ENCODE peak calls at places on chromosomes 6 and 20, in nine cellular contexts. One of them, this sample, is unnamed.

GRCh38 chr20:46974669-46975434 is 80.2 kb downstream of the EYA2 start:
- DNase-seq in hepatocyte: no peak
- DNase-seq in heart right ventricle: no peak
- DNase-seq in heart left ventricle: no peak
- DNase-seq in ovary: no peak
- DNase-seq in foreskin keratinocyte: peak; percentile 54
- DNase-seq in CD8-positive, alpha-beta T cell: no peak
- DNase-seq in OCI-LY7: no peak
- DNase-seq in ascending aorta: no peak
- DNase-seq in this sample: no peak

GRCh38 chr6:139533573-139534471 is 159.4 kb upstream of the CITED2 start:
- DNase-seq in CD8-positive, alpha-beta T cell: no peak
- DNase-seq in heart left ventricle: no peak
- DNase-seq in foreskin keratinocyte: no peak
- DNase-seq in hepatocyte: peak; percentile 50
- DNase-seq in OCI-LY7: no peak
- DNase-seq in ascending aorta: no peak
- DNase-seq in ovary: no peak
- DNase-seq in heart right ventricle: no peak
- DNase-seq in this sample: no peak

GRCh38 chr6:89009624-89010059 is 46.2 kb upstream of the RNGTT start:
- DNase-seq in foreskin keratinocyte: no peak
- DNase-seq in hepatocyte: no peak
- DNase-seq in ovary: no peak
- DNase-seq in ascending aorta: no peak
- DNase-seq in heart left ventricle: no peak
- DNase-seq in OCI-LY7: no peak
- DNase-seq in CD8-positive, alpha-beta T cell: no peak
- DNase-seq in heart right ventricle: no peak
- DNase-seq in this sample: peak; percentile 56

GRCh38 chr6:156729248-156729647 is 47.9 kb upstream of the ARID1B start:
- DNase-seq in OCI-LY7: no peak
- DNase-seq in CD8-positive, alpha-beta T cell: no peak
- DNase-seq in heart left ventricle: no peak
- DNase-seq in foreskin keratinocyte: peak; percentile 87
- DNase-seq in ovary: no peak
- DNase-seq in heart right ventricle: no peak
- DNase-seq in hepatocyte: no peak
- DNase-seq in ascending aorta: no peak
- DNase-seq in this sample: no peak

GRCh38 chr6:56096946-56097345 is 150.4 kb downstream of the COL21A1 start:
- DNase-seq in hepatocyte: no peak
- DNase-seq in ascending aorta: no peak
- DNase-seq in ovary: no peak
- DNase-seq in CD8-positive, alpha-beta T cell: no peak
- DNase-seq in OCI-LY7: no peak
- DNase-seq in foreskin keratinocyte: no peak
- DNase-seq in heart right ventricle: no peak
- DNase-seq in heart left ventricle: no peak
- DNase-seq in this sample: no peak

GRCh38 chr6:35687658-35688604 is 784 bp downstream of the FKBP5 start:
- DNase-seq in heart left ventricle: peak; percentile 81
- DNase-seq in ascending aorta: no peak
- DNase-seq in CD8-positive, alpha-beta T cell: peak; percentile 33
- DNase-seq in foreskin keratinocyte: peak; percentile 33
- DNase-seq in ovary: peak; percentile 75
- DNase-seq in hepatocyte: peak; percentile 67
- DNase-seq in OCI-LY7: peak; percentile 86
- DNase-seq in heart right ventricle: peak; percentile 30
- DNase-seq in this sample: peak; percentile 59

GRCh38 chr20:64254156-64254555 is 1.4 kb upstream of the PCMTD2 start:
- DNase-seq in heart left ventricle: no peak
- DNase-seq in OCI-LY7: no peak
- DNase-seq in hepatocyte: no peak
- DNase-seq in CD8-positive, alpha-beta T cell: no peak
- DNase-seq in foreskin keratinocyte: no peak
- DNase-seq in ovary: no peak
- DNase-seq in heart right ventricle: no peak
- DNase-seq in ascending aorta: no peak
- DNase-seq in this sample: no peak

GRCh38 chr6:79602859-79603258 is 28.3 kb upstream of the SH3BGRL2 start:
- DNase-seq in ascending aorta: no peak
- DNase-seq in CD8-positive, alpha-beta T cell: no peak
- DNase-seq in OCI-LY7: no peak
- DNase-seq in heart right ventricle: no peak
- DNase-seq in hepatocyte: no peak
- DNase-seq in foreskin keratinocyte: no peak
- DNase-seq in ovary: no peak
- DNase-seq in heart left ventricle: no peak
- DNase-seq in this sample: no peak

GRCh38 chr6:34491091-34491430 is 25.2 kb downstream of the PACSIN1 start:
- DNase-seq in heart left ventricle: no peak
- DNase-seq in ovary: peak; percentile 58
- DNase-seq in OCI-LY7: no peak
- DNase-seq in heart right ventricle: no peak
- DNase-seq in foreskin keratinocyte: no peak
- DNase-seq in CD8-positive, alpha-beta T cell: no peak
- DNase-seq in ascending aorta: no peak
- DNase-seq in hepatocyte: peak; percentile 36
- DNase-seq in this sample: no peak

GRCh38 chr6:55276745-55277627 is 50.3 kb upstream of the GFRAL start:
- DNase-seq in ascending aorta: no peak
- DNase-seq in heart left ventricle: no peak
- DNase-seq in heart right ventricle: peak; percentile 45
- DNase-seq in hepatocyte: peak; percentile 78
- DNase-seq in foreskin keratinocyte: peak; percentile 10
- DNase-seq in ovary: peak; percentile 46
- DNase-seq in CD8-positive, alpha-beta T cell: no peak
- DNase-seq in OCI-LY7: peak; percentile 53
- DNase-seq in this sample: peak; percentile 50

GRCh38 chr6:103672169-103672568 is 1187.5 kb downstream of the HACE1 start:
- DNase-seq in OCI-LY7: no peak
- DNase-seq in foreskin keratinocyte: no peak
- DNase-seq in ascending aorta: no peak
- DNase-seq in heart right ventricle: no peak
- DNase-seq in hepatocyte: peak; percentile 10
- DNase-seq in ovary: no peak
- DNase-seq in CD8-positive, alpha-beta T cell: no peak
- DNase-seq in heart left ventricle: no peak
- DNase-seq in this sample: no peak

GRCh38 chr6:91590191-91590590 is 1003.3 kb upstream of the MAP3K7 start:
- DNase-seq in heart left ventricle: no peak
- DNase-seq in OCI-LY7: no peak
- DNase-seq in foreskin keratinocyte: no peak
- DNase-seq in hepatocyte: peak; percentile 8
- DNase-seq in CD8-positive, alpha-beta T cell: no peak
- DNase-seq in heart right ventricle: no peak
- DNase-seq in ascending aorta: no peak
- DNase-seq in ovary: no peak
- DNase-seq in this sample: no peak

GRCh38 chr6:56714982-56715456 is 72.3 kb upstream of the DST start:
- DNase-seq in ascending aorta: no peak
- DNase-seq in OCI-LY7: no peak
- DNase-seq in heart left ventricle: no peak
- DNase-seq in foreskin keratinocyte: peak; percentile 64
- DNase-seq in heart right ventricle: no peak
- DNase-seq in hepatocyte: no peak
- DNase-seq in ovary: no peak
- DNase-seq in CD8-positive, alpha-beta T cell: no peak
- DNase-seq in this sample: peak; percentile 15

GRCh38 chr6:94254689-94255088 is 835.3 kb upstream of the EPHA7 start:
- DNase-seq in heart left ventricle: no peak
- DNase-seq in ascending aorta: no peak
- DNase-seq in foreskin keratinocyte: no peak
- DNase-seq in CD8-positive, alpha-beta T cell: no peak
- DNase-seq in hepatocyte: no peak
- DNase-seq in OCI-LY7: no peak
- DNase-seq in ovary: no peak
- DNase-seq in heart right ventricle: no peak
- DNase-seq in this sample: no peak

GRCh38 chr20:58793512-58794420 is 56.9 kb downstream of the GNAS-AS1 start:
- DNase-seq in CD8-positive, alpha-beta T cell: no peak
- DNase-seq in heart left ventricle: no peak
- DNase-seq in ascending aorta: no peak
- DNase-seq in heart right ventricle: no peak
- DNase-seq in ovary: no peak
- DNase-seq in foreskin keratinocyte: no peak
- DNase-seq in hepatocyte: no peak
- DNase-seq in OCI-LY7: no peak
- DNase-seq in this sample: no peak

GRCh38 chr6:6788394-6789020 is 200.0 kb downstream of the LY86 start:
- DNase-seq in heart left ventricle: no peak
- DNase-seq in ascending aorta: no peak
- DNase-seq in OCI-LY7: peak; percentile 12
- DNase-seq in CD8-positive, alpha-beta T cell: no peak
- DNase-seq in foreskin keratinocyte: no peak
- DNase-seq in ovary: no peak
- DNase-seq in heart right ventricle: no peak
- DNase-seq in hepatocyte: no peak
- DNase-seq in this sample: no peak

GRCh38 chr20:49706548-49707517 is 6.8 kb downstream of the B4GALT5 start:
- DNase-seq in heart left ventricle: no peak
- DNase-seq in foreskin keratinocyte: no peak
- DNase-seq in heart right ventricle: no peak
- DNase-seq in ascending aorta: no peak
- DNase-seq in hepatocyte: peak; percentile 48
- DNase-seq in OCI-LY7: no peak
- DNase-seq in ovary: no peak
- DNase-seq in CD8-positive, alpha-beta T cell: no peak
- DNase-seq in this sample: peak; percentile 15
- H3K4me1 ChIP-seq in heart left ventricle: peaks cover 48% of the 10 kb centered on the region
- H3K4me1 ChIP-seq in foreskin keratinocyte: peaks cover 4% of the 10 kb centered on the region
- H3K4me1 ChIP-seq in heart right ventricle: peaks cover 39% of the 10 kb centered on the region
- H3K4me1 ChIP-seq in ascending aorta: peaks cover 9% of the 10 kb centered on the region
- H3K4me1 ChIP-seq in hepatocyte: peaks cover 36% of the 10 kb centered on the region
- H3K4me1 ChIP-seq in OCI-LY7: peaks cover 89% of the 10 kb centered on the region
- H3K4me1 ChIP-seq in ovary: peaks cover 9% of the 10 kb centered on the region
- H3K4me1 ChIP-seq in CD8-positive, alpha-beta T cell: peaks cover 21% of the 10 kb centered on the region
- H3K4me1 ChIP-seq in this sample: peaks cover 12% of the 10 kb centered on the region

DNA sequence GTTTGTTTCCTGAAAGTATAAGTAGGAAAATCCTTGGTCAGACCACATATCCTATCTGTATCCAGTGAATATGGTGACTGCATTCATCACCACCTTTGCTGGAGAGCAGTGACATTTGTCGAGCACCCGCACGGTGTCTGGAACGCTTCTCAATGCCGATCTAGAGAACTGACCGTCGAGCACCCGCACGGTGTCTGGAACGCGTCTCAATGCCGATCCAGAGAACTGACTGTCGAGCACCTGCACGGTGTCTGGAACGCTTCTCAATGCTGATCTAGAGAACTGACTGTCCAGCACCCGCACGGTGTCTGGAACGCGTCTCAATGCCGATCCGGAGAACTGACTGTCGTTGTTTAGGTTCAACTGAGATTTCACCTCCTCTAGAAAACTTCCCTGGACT is 67.8 kb downstream of the HUS1B start:
- DNase-seq in heart right ventricle: no peak
- DNase-seq in ascending aorta: no peak
- DNase-seq in CD8-positive, alpha-beta T cell: no peak
- DNase-seq in OCI-LY7: no peak
- DNase-seq in hepatocyte: no peak
- DNase-seq in foreskin keratinocyte: no peak
- DNase-seq in heart left ventricle: no peak
- DNase-seq in ovary: no peak
- DNase-seq in this sample: no peak
- H3K4me1 ChIP-seq in heart right ventricle: no peaks in the 10 kb centered on the region
- H3K4me1 ChIP-seq in ascending aorta: no peaks in the 10 kb centered on the region
- H3K4me1 ChIP-seq in CD8-positive, alpha-beta T cell: no peaks in the 10 kb centered on the region
- H3K4me1 ChIP-seq in OCI-LY7: no peaks in the 10 kb centered on the region
- H3K4me1 ChIP-seq in hepatocyte: no peaks in the 10 kb centered on the region
- H3K4me1 ChIP-seq in foreskin keratinocyte: peaks cover 2% of the 10 kb centered on the region
- H3K4me1 ChIP-seq in heart left ventricle: peaks cover 5% of the 10 kb centered on the region
- H3K4me1 ChIP-seq in ovary: no peaks in the 10 kb centered on the region
- H3K4me1 ChIP-seq in this sample: no peaks in the 10 kb centered on the region

GRCh38 chr20:44494681-44495080 is 19.0 kb downstream of the TTPAL start:
- DNase-seq in ovary: no peak
- DNase-seq in CD8-positive, alpha-beta T cell: no peak
- DNase-seq in OCI-LY7: no peak
- DNase-seq in foreskin keratinocyte: no peak
- DNase-seq in ascending aorta: no peak
- DNase-seq in heart right ventricle: no peak
- DNase-seq in heart left ventricle: no peak
- DNase-seq in hepatocyte: no peak
- DNase-seq in this sample: no peak

GRCh38 chr20:44489931-44490330 is 14.3 kb downstream of the TTPAL start:
- DNase-seq in foreskin keratinocyte: no peak
- DNase-seq in heart left ventricle: no peak
- DNase-seq in ovary: no peak
- DNase-seq in hepatocyte: no peak
- DNase-seq in OCI-LY7: no peak
- DNase-seq in heart right ventricle: no peak
- DNase-seq in CD8-positive, alpha-beta T cell: no peak
- DNase-seq in ascending aorta: no peak
- DNase-seq in this sample: no peak

GRCh38 chr20:44494266-44494665 is 18.6 kb downstream of the TTPAL start:
- DNase-seq in OCI-LY7: no peak
- DNase-seq in foreskin keratinocyte: peak; percentile 35
- DNase-seq in heart right ventricle: no peak
- DNase-seq in ovary: no peak
- DNase-seq in heart left ventricle: no peak
- DNase-seq in hepatocyte: no peak
- DNase-seq in ascending aorta: no peak
- DNase-seq in CD8-positive, alpha-beta T cell: no peak
- DNase-seq in this sample: no peak

GRCh38 chr20:44489223-44489622 is 13.5 kb downstream of the TTPAL start:
- DNase-seq in hepatocyte: no peak
- DNase-seq in ascending aorta: no peak
- DNase-seq in foreskin keratinocyte: no peak
- DNase-seq in heart left ventricle: no peak
- DNase-seq in OCI-LY7: no peak
- DNase-seq in CD8-positive, alpha-beta T cell: no peak
- DNase-seq in heart right ventricle: no peak
- DNase-seq in ovary: no peak
- DNase-seq in this sample: no peak

GRCh38 chr20:44491635-44492395 is 16.1 kb downstream of the TTPAL start:
- DNase-seq in ovary: no peak
- DNase-seq in CD8-positive, alpha-beta T cell: no peak
- DNase-seq in ascending aorta: no peak
- DNase-seq in foreskin keratinocyte: no peak
- DNase-seq in heart left ventricle: no peak
- DNase-seq in hepatocyte: no peak
- DNase-seq in OCI-LY7: no peak
- DNase-seq in heart right ventricle: no peak
- DNase-seq in this sample: no peak
- H3K4me1 ChIP-seq in ovary: peaks cover 2% of the 10 kb centered on the region
- H3K4me1 ChIP-seq in CD8-positive, alpha-beta T cell: peaks cover 6% of the 10 kb centered on the region
- H3K4me1 ChIP-seq in ascending aorta: peaks cover 24% of the 10 kb centered on the region
- H3K4me1 ChIP-seq in foreskin keratinocyte: peaks cover 21% of the 10 kb centered on the region
- H3K4me1 ChIP-seq in heart left ventricle: peaks cover 5% of the 10 kb centered on the region
- H3K4me1 ChIP-seq in hepatocyte: no peaks in the 10 kb centered on the region
- H3K4me1 ChIP-seq in OCI-LY7: no peaks in the 10 kb centered on the region
- H3K4me1 ChIP-seq in heart right ventricle: no peaks in the 10 kb centered on the region
- H3K4me1 ChIP-seq in this sample: no peaks in the 10 kb centered on the region

DNA sequence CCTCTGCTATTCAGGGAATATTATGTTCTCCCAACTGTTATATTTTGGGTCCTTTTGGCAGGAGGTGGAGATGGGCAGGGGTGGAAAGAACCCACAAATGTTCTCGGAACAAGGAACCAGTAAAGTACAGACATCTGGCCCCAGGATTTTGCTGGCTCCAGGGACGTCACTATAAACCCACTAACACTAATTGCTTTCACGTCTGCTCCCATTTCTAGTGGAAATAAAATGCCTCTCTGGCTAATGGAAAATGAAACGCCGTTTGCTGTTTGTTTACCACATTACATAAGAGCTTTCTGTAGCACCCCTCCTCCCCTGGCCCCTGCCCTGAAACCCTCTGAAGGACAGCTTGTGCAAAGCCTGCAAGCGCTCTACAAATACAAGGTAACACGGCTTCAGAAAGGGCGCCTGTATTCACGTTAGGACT is 77.7 kb upstream of the TBC1D7 start:
- DNase-seq in CD8-positive, alpha-beta T cell: no peak
- DNase-seq in ovary: no peak
- DNase-seq in hepatocyte: no peak
- DNase-seq in heart right ventricle: peak; percentile 13
- DNase-seq in foreskin keratinocyte: no peak
- DNase-seq in heart left ventricle: no peak
- DNase-seq in OCI-LY7: no peak
- DNase-seq in ascending aorta: no peak
- DNase-seq in this sample: no peak
- H3K4me1 ChIP-seq in CD8-positive, alpha-beta T cell: no peaks in the 10 kb centered on the region
- H3K4me1 ChIP-seq in ovary: no peaks in the 10 kb centered on the region
- H3K4me1 ChIP-seq in hepatocyte: no peaks in the 10 kb centered on the region
- H3K4me1 ChIP-seq in heart right ventricle: peaks cover 77% of the 10 kb centered on the region
- H3K4me1 ChIP-seq in foreskin keratinocyte: peaks cover 19% of the 10 kb centered on the region
- H3K4me1 ChIP-seq in heart left ventricle: peaks cover 83% of the 10 kb centered on the region
- H3K4me1 ChIP-seq in OCI-LY7: peaks cover under 1% of the 10 kb centered on the region
- H3K4me1 ChIP-seq in ascending aorta: peaks cover 22% of the 10 kb centered on the region
- H3K4me1 ChIP-seq in this sample: no peaks in the 10 kb centered on the region